ENCODE peak calls at places on chromosomes 13 and 19, in nine cellular contexts. J is stimulated activated CD4-positive, alpha-beta T cell treated with anti-CD3 and anti-CD28 coated beads, Interleukin-12 subunit alpha, Interleukin-12 subunit beta, amount 100 ng/mL, for 48 hours; R is HS-5; N is astrocyte of the hippocampus; Q is thoracic aorta; V is substantia nigra; M is EH; K is hepatic stellate cell; U is activated gamma-delta T cell treated with Interleukin-2 at 50 U/mL for 16 hours. I is an unnamed sample.
A peak's percentile ranks its signal among the peaks of the same experiment; 100 is the strongest.

GRCh38 chr19:48102870-48103751 is 7.5 kb downstream of the PLA2G4C start:
- DNase-seq in J (peak; percentile 34), R (no peak), N (peak; percentile 38), Q (no peak), V (no peak), M (peak; percentile 59), K (peak; percentile 57), U (no peak), I (no peak)

GRCh38 chr13:52847682-52848432 is 583 bp downstream of the PCDH8 start:
- DNase-seq in J (no peak), R (no peak), N (no peak), Q (no peak), V (no peak), M (no peak), K (no peak), U (no peak), I (no peak)

GRCh38 chr19:17681505-17682125 is 6.5 kb downstream of the UNC13A start:
- DNase-seq in J (peak; percentile 12), R (no peak), N (peak; percentile 55), Q (no peak), V (no peak), M (peak; percentile 65), K (peak; percentile 61), U (peak; percentile 28), I (peak; percentile 21)

GRCh38 chr19:43624933-43625332 is 5.5 kb upstream of the ZNF428 start:
- DNase-seq in J (peak; percentile 84), R (no peak), N (no peak), Q (no peak), V (no peak), M (no peak), K (no peak), U (peak; percentile 81), I (no peak)

GRCh38 chr13:47126432-47126831 is 229.6 kb upstream of the HTR2A start:
- DNase-seq in J (no peak), R (no peak), N (no peak), Q (no peak), V (no peak), M (peak; percentile 40), K (no peak), U (no peak), I (no peak)

GRCh38 chr13:37878496-37878895 is 8.9 kb upstream of the TRPC4 start:
- DNase-seq in J (no peak), R (no peak), N (peak; percentile 2), Q (no peak), V (no peak), M (peak; percentile 88), K (no peak), U (no peak), I (no peak)

GRCh38 chr13:27375686-27376326 is 48.6 kb upstream of the GTF3A start:
- DNase-seq in J (peak; percentile 66), R (no peak), N (peak; percentile 81), Q (no peak), V (peak; percentile 14), M (peak; percentile 76), K (peak; percentile 73), U (peak; percentile 54), I (no peak)

GRCh38 chr19:13978306-13978705 is 26.0 kb downstream of the DCAF15 start:
- DNase-seq in J (no peak), R (no peak), N (peak; percentile 62), Q (peak; percentile 52), V (no peak), M (peak; percentile 42), K (no peak), U (no peak), I (peak; percentile 33)

GRCh38 chr19:52200044-52200443 is 10.2 kb downstream of the PPP2R1A start:
- DNase-seq in J (no peak), R (peak; percentile 57), N (peak; percentile 56), Q (peak; percentile 68), V (no peak), M (peak; percentile 83), K (peak; percentile 82), U (no peak), I (no peak)

GRCh38 chr19:31354919-31355318 is 5.7 kb upstream of the TSHZ3 start:
- DNase-seq in J (no peak), R (no peak), N (no peak), Q (no peak), V (no peak), M (no peak), K (no peak), U (no peak), I (no peak)

GRCh38 chr19:10430505-10431253 is 10.3 kb downstream of the PDE4A start:
- DNase-seq in J (no peak), R (no peak), N (peak; percentile 34), Q (no peak), V (peak; percentile 0), M (peak; percentile 68), K (peak; percentile 86), U (no peak), I (no peak)

GRCh38 chr19:44764975-44765948 is 12.4 kb upstream of the CBLC start:
- DNase-seq in J (no peak), R (no peak), N (no peak), Q (no peak), V (no peak), M (peak; percentile 49), K (no peak), U (no peak), I (no peak)

GRCh38 chr13:50529154-50529882 is 314.2 kb downstream of the DLEU7 start:
- DNase-seq in J (no peak), R (no peak), N (peak; percentile 93), Q (peak; percentile 37), V (peak; percentile 68), M (peak; percentile 28), K (peak; percentile 36), U (no peak), I (peak; percentile 44)

GRCh38 chr19:17553256-17553655 is 2.2 kb upstream of the COLGALT1 start:
- DNase-seq in J (no peak), R (peak; percentile 62), N (peak; percentile 72), Q (no peak), V (peak; percentile 24), M (peak; percentile 91), K (peak; percentile 69), U (no peak), I (no peak)

I was measured in retinal pigment epithelial cell.